ENCODE peak calls at places on chromosomes 16 and 17, in four cellular contexts. F is colonic mucosa; R is fibroblast of lung; Y is naive thymus-derived CD4-positive, alpha-beta T cell. J is an unnamed sample.

GRCh38 chr17:81258292-81258691 is 19.2 kb downstream of the NDUFAF8 start:
- DNase-seq in R (no peak), Y (no peak), F (no peak), J (no peak)

GRCh38 chr17:79026345-79027273 is 2.6 kb downstream of the C1QTNF1 start:
- DNase-seq in R (peak), Y (no peak), F (peak), J (no peak)

GRCh38 chr17:79799538-79800324 is 2.9 kb upstream of the CBX8 start:
- DNase-seq in R (no peak), Y (no peak), F (no peak), J (no peak)

GRCh38 chr16:370980-371728 is 816 bp upstream of the MRPL28 start:
- DNase-seq in F (no peak), R (no peak), Y (no peak), J (no peak)

GRCh38 chr16:3458852-3459361 is 15.4 kb downstream of the NAA60 start:
- DNase-seq in R (peak), Y (peak), F (peak), J (no peak)

GRCh38 chr16:66898207-66898606 is 17.9 kb downstream of the PDP2 start:
- DNase-seq in F (no peak), R (peak), Y (no peak), J (no peak)

GRCh38 chr17:2128011-2128410 is 73.1 kb downstream of the HIC1 start:
- DNase-seq in F (no peak), R (no peak), Y (no peak), J (no peak)

GRCh38 chr17:43683928-43684653 is 22.4 kb upstream of the MEOX1 start:
- DNase-seq in Y (no peak), F (no peak), R (no peak), J (no peak)

GRCh38 chr17:17361543-17362511 is 58.7 kb downstream of the NT5M start:
- DNase-seq in Y (no peak), R (no peak), F (no peak), J (no peak)

GRCh38 chr17:42937712-42938596 is 26.3 kb downstream of the AARSD1 start:
- DNase-seq in R (peak), F (peak), Y (peak), J (peak)

GRCh38 chr17:81635973-81636504 is 873 bp downstream of the NPLOC4 start:
- DNase-seq in Y (no peak), F (no peak), R (peak), J (no peak)

GRCh38 chr17:81646869-81647600 is 9.3 kb downstream of the PDE6G start:
- DNase-seq in R (no peak), F (no peak), Y (no peak), J (no peak)

GRCh38 chr16:48284772-48285409 is 37.6 kb upstream of the ABCC11 start:
- DNase-seq in R (peak), Y (no peak), F (no peak), J (no peak)

GRCh38 chr17:36849871-36850348 is 87.4 kb upstream of the LHX1 start:
- DNase-seq in R (peak), F (no peak), Y (no peak), J (no peak)

GRCh38 chr16:58306327-58306726 is 11.5 kb upstream of the PRSS54 start:
- DNase-seq in F (peak), R (peak), Y (peak), J (no peak)

GRCh38 chr16:80197790-80198201 is 343.0 kb upstream of the DYNLRB2 start:
- DNase-seq in R (peak), Y (no peak), F (no peak), J (peak)

GRCh38 chr17:44557653-44558285 is 485 bp downstream of the FZD2 start:
- DNase-seq in Y (peak), F (no peak), R (peak), J (no peak)

GRCh38 chr17:28963841-28964240 is 12.5 kb upstream of the PHF12 start:
- DNase-seq in F (no peak), R (no peak), Y (no peak), J (no peak)

GRCh38 chr17:28334176-28334575 is 1.1 kb downstream of the IFT20 start:
- DNase-seq in F (no peak), Y (no peak), R (no peak), J (no peak)

GRCh38 chr16:85288341-85288868 is 176.1 kb upstream of the CIBAR2 start:
- DNase-seq in Y (no peak), R (no peak), F (no peak), J (no peak)

GRCh38 chr17:74744714-74745547 is 3.5 kb upstream of the NHERF1 start:
- DNase-seq in Y (peak), F (peak), R (peak), J (peak)

GRCh38 chr16:735982-736453 is 4.8 kb downstream of the CIAO3 start:
- DNase-seq in R (no peak), F (no peak), Y (no peak), J (no peak)

GRCh38 chr17:43449470-43450202 is 34.1 kb upstream of the DHX8 start:
- DNase-seq in R (no peak), F (no peak), Y (no peak), J (no peak)

J was measured in NCI-H510A treated with DMSO at 0.1 percent for 48 hours.